ENCODE peak calls at places on chromosomes 13 and 19, in five cellular contexts. K is mesothelial cell of epicardium, R is GM06990, W is RKO, Y is ovary. L is an unnamed sample.

GRCh38 chr13:45658586-45659235 is 43.2 kb upstream of the ERICH6B start:
- DNase-seq in K (no peak), R (no peak), W (peak; percentile 44), Y (no peak), L (no peak)

GRCh38 chr13:110714798-110715394 is 1.4 kb downstream of the ING1 start:
- DNase-seq in K (peak; percentile 44), R (no peak), W (no peak), Y (peak; percentile 66), L (no peak)

GRCh38 chr19:18856385-18857126 is 24.8 kb downstream of the UPF1 start:
- DNase-seq in K (no peak), R (no peak), W (peak; percentile 51), Y (no peak), L (no peak)

GRCh38 chr19:35592226-35592625 is 6.3 kb downstream of the PMIS2 start:
- DNase-seq in K (no peak), R (no peak), W (no peak), Y (no peak), L (no peak)

GRCh38 chr19:913080-913748 is at the start of gene R3HDM4:
- DNase-seq in K (peak; percentile 73), R (peak; percentile 80), W (peak; percentile 63), Y (peak; percentile 84), L (no peak)

GRCh38 chr19:11024259-11024658 is 63.4 kb downstream of the SMARCA4 start:
- DNase-seq in K (no peak), R (no peak), W (no peak), Y (no peak), L (no peak)

GRCh38 chr19:7855426-7856276 is 18.5 kb downstream of the PRR36 start:
- DNase-seq in K (no peak), R (no peak), W (no peak), Y (no peak), L (no peak)

GRCh38 chr19:55753401-55753800 is 5.5 kb upstream of the RFPL4A start:
- DNase-seq in K (no peak), R (no peak), W (no peak), Y (no peak), L (no peak)

GRCh38 chr13:113991191-113991669 is 17.4 kb upstream of the C13orf46 start:
- DNase-seq in K (no peak), R (no peak), W (no peak), Y (no peak), L (no peak)

GRCh38 chr19:49415810-49416200 is 7.4 kb downstream of the PTH2 start:
- DNase-seq in K (no peak), R (no peak), W (no peak), Y (no peak), L (no peak)

L was measured in SK-N-MC.